ENCODE peak calls at places on chromosome 12, in four cellular contexts. R is A549, E is heart left ventricle, P is transverse colon. B is an unnamed sample. For H3K4me1, the result is how much of the 10 kb centered on the place peaks cover.

GRCh38 chr12:47022296-47022695 is 57.1 kb upstream of the PCED1B start:
- DNase-seq in R (no peak), E (no peak), P (no peak), B (no peak)

GRCh38 chr12:52792185-52793029 is 3.5 kb downstream of the KRT3 start:
- DNase-seq in E (no peak), P (no peak), R (no peak), B (no peak)

GRCh38 chr12:27969901-27970390 is 2.6 kb downstream of the PTHLH start:
- DNase-seq in E (peak), P (peak), R (peak), B (peak)

GRCh38 chr12:95151406-95151805 is 65.9 kb downstream of the FGD6 start:
- DNase-seq in P (no peak), E (no peak), R (no peak), B (no peak)

GRCh38 chr12:115385141-115385540 is 701.2 kb upstream of the TBX3 start:
- DNase-seq in P (no peak), R (no peak), E (no peak), B (no peak)

GRCh38 chr12:46659032-46659703 is 166.6 kb downstream of the SLC38A4 start:
- DNase-seq in E (no peak), R (no peak), P (no peak), B (no peak)

GRCh38 chr12:12513416-12514006 is 49.2 kb downstream of the DUSP16 start:
- DNase-seq in P (no peak), E (no peak), R (no peak), B (no peak)

GRCh38 chr12:84131076-84131475 is 781.5 kb downstream of the SLC6A15 start:
- DNase-seq in R (no peak), P (no peak), E (no peak), B (no peak)

GRCh38 chr12:862303-862911 is 87.1 kb downstream of the RAD52 start:
- DNase-seq in P (no peak), R (no peak), E (no peak), B (no peak)

GRCh38 chr12:124713041-124713435 is 145.6 kb upstream of the NCOR2 start:
- DNase-seq in R (no peak), E (peak), P (peak), B (peak)

GRCh38 chr12:117333331-117334000 is 28.0 kb downstream of the NOS1 start:
- DNase-seq in P (no peak), E (no peak), R (no peak), B (no peak)

GRCh38 chr12:31618228-31619025 is 27.5 kb upstream of the DENND5B start:
- DNase-seq in P (no peak), E (no peak), R (no peak), B (no peak)

GRCh38 chr12:51721281-51721940 is 127.1 kb downstream of the FIGNL2 start:
- DNase-seq in P (no peak), R (no peak), E (peak), B (peak)

GRCh38 chr12:112839386-112839972 is 47.9 kb downstream of the RPH3A start:
- DNase-seq in E (no peak), P (no peak), R (peak), B (no peak)

GRCh38 chr12:118126119-118126757 is 9.7 kb upstream of the PEBP1 start:
- DNase-seq in E (peak), R (no peak), P (peak), B (no peak)

GRCh38 chr12:132143328-132144071 is 619 bp downstream of the DDX51 start:
- DNase-seq in R (no peak), E (no peak), P (no peak), B (peak)

GRCh38 chr12:43103866-43104265 is 448.1 kb downstream of the ADAMTS20 start:
- DNase-seq in E (no peak), R (no peak), P (no peak), B (no peak)

GRCh38 chr12:82473111-82473754 is 114.9 kb downstream of the METTL25 start:
- DNase-seq in E (no peak), R (no peak), P (no peak), B (no peak)

GRCh38 chr12:3680919-3681594 is 71.9 kb downstream of the CRACR2A start:
- DNase-seq in E (peak), R (no peak), P (peak), B (peak)

GRCh38 chr12:117408161-117408791 is 46.9 kb upstream of the NOS1 start:
- DNase-seq in E (peak), R (no peak), P (peak), B (no peak)

GRCh38 chr12:86389949-86390348 is 133.8 kb upstream of the MGAT4C start:
- DNase-seq in P (no peak), R (no peak), E (no peak), B (no peak)

GRCh38 chr12:49335955-49336644 is 888 bp downstream of the C1QL4 start:
- DNase-seq in R (no peak), P (no peak), E (no peak), B (no peak)
- TF ChIP-seq POLR2A in R (no peak), P (no peak), E (no peak), B (no peak)

GRCh38 chr12:34604631-34605509 is 582.6 kb downstream of the ALG10 start:
- DNase-seq in E (no peak), P (no peak), R (no peak), B (peak)

GRCh38 chr12:34606749-34607519 is 584.6 kb downstream of the ALG10 start:
- DNase-seq in P (no peak), E (no peak), R (no peak), B (peak)

GRCh38 chr12:34605510-34605887 is 583.2 kb downstream of the ALG10 start:
- DNase-seq in P (no peak), E (no peak), R (no peak), B (no peak)

GRCh38 chr12:34607520-34608195 is 585.4 kb downstream of the ALG10 start:
- DNase-seq in E (no peak), R (no peak), P (no peak), B (peak)

GRCh38 chr12:34605955-34606748 is 583.9 kb downstream of the ALG10 start:
- DNase-seq in R (no peak), E (no peak), P (no peak), B (peak)
- H3K4me1 ChIP-seq in R (under half), E (under half), P (under half), B (under half)

GRCh38 chr12:122421263-122421814 is 1.1 kb downstream of the CLIP1 start:
- DNase-seq in E (peak), P (peak), R (peak), B (peak)
- TF ChIP-seq POLR2A in E (no peak), P (no peak), R (no peak), B (peak)

GRCh38 chr12:1989111-1989510 is 15.1 kb downstream of the DCP1B start:
- DNase-seq in P (no peak), E (no peak), R (no peak), B (no peak)
- H3K4me1 ChIP-seq in P (under half), E (under half), R (under half), B (under half)

GRCh38 chr12:92234533-92234932 is 88.9 kb upstream of the BTG1 start:
- DNase-seq in P (no peak), R (no peak), E (no peak), B (no peak)

GRCh38 chr12:92237262-92237661 is 91.6 kb upstream of the BTG1 start:
- DNase-seq in R (no peak), E (no peak), P (no peak), B (no peak)

GRCh38 chr12:92235703-92236472 is 90.2 kb upstream of the BTG1 start:
- DNase-seq in R (no peak), P (no peak), E (no peak), B (no peak)

DNA sequence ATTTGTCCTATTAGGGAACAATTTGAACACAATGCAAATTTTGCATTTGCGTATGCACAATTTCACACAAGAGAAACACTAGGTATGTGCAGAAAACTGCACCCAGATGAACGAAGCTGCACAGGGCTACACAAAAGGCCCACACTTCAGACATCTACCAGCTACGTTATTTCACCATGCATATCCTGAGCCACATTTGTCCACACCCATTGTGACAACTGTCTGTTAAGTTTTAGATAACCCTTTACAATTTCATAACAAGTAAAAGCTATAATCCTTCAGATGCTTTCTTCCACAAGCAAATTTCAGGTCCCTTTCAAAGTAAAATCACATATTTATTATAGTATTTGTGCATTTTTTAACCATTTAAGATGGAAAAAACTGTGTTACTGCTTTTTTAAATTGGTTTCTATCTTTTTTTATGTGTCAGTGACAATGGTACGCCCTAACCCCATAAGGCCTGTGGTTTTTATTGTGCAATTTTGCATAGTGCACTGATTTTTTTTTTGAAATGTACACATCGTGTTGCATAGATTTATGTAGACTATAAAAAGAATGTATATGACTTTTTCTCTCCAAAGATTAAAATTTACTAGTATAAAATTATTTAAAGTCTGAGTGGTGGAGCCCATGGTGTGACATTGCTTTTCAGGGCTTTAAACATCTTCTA is 87.8 kb upstream of the BTG1 start:
- DNase-seq in R (no peak), E (no peak), P (no peak), B (no peak)
- TF ChIP-seq POLR2A in R (no peak), E (no peak), P (no peak), B (no peak)